ENCODE peak calls at places on chromosomes 12 and 14, in nine cellular contexts. G, X, H, Q, P, I, E, R and J are unnamed samples.

GRCh38 chr12:108634225-108634795 is 616 bp upstream of the SELPLG start:
- DNase-seq in G (no peak), X (no peak), H (no peak), Q (no peak), P (no peak), I (peak), E (no peak), R (no peak), J (peak)

GRCh38 chr14:93994919-93995682 is 2.0 kb upstream of the CCDC197 start:
- DNase-seq in G (no peak), X (peak), H (no peak), Q (no peak), P (no peak), I (peak), E (peak), R (no peak), J (no peak)

GRCh38 chr12:111055181-111055880 is 135.0 kb upstream of the MYL2 start:
- DNase-seq in G (no peak), X (no peak), H (no peak), Q (no peak), P (no peak), I (no peak), E (peak), R (no peak), J (peak)

GRCh38 chr12:66620026-66620425 is 58.9 kb downstream of the GRIP1 start:
- DNase-seq in G (no peak), X (no peak), H (no peak), Q (no peak), P (no peak), I (no peak), E (no peak), R (no peak), J (no peak)

GRCh38 chr12:113196996-113197395 is 11.5 kb downstream of the RITA1 start:
- DNase-seq in G (no peak), X (peak), H (peak), Q (peak), P (peak), I (peak), E (peak), R (peak), J (no peak)

GRCh38 chr14:36129181-36129580 is 47.3 kb downstream of the PTCSC3 start:
- DNase-seq in G (no peak), X (peak), H (peak), Q (no peak), P (no peak), I (no peak), E (no peak), R (no peak), J (no peak)

GRCh38 chr12:121668750-121669524 is 517 bp downstream of the MORN3 start:
- DNase-seq in G (peak), X (peak), H (no peak), Q (no peak), P (peak), I (peak), E (no peak), R (no peak), J (peak)

GRCh38 chr12:48247181-48247966 is 44.3 kb upstream of the OR10AD1 start:
- DNase-seq in G (no peak), X (no peak), H (no peak), Q (no peak), P (no peak), I (no peak), E (no peak), R (no peak), J (no peak)

GRCh38 chr12:30823140-30823669 is 68.5 kb upstream of the CAPRIN2 start:
- DNase-seq in G (peak), X (peak), H (no peak), Q (peak), P (no peak), I (peak), E (no peak), R (no peak), J (peak)

GRCh38 chr14:36214476-36215216 is 38.1 kb upstream of the PTCSC3 start:
- DNase-seq in G (no peak), X (no peak), H (no peak), Q (no peak), P (no peak), I (no peak), E (no peak), R (no peak), J (no peak)

GRCh38 chr14:74578479-74578878 is 33.6 kb downstream of the LTBP2 start:
- DNase-seq in G (no peak), X (no peak), H (no peak), Q (no peak), P (peak), I (no peak), E (peak), R (no peak), J (peak)

GRCh38 chr14:74575936-74576335 is 36.1 kb downstream of the LTBP2 start:
- DNase-seq in G (no peak), X (no peak), H (no peak), Q (no peak), P (no peak), I (no peak), E (peak), R (no peak), J (peak)

GRCh38 chr14:74575507-74575906 is 36.5 kb downstream of the LTBP2 start:
- DNase-seq in G (no peak), X (no peak), H (no peak), Q (no peak), P (no peak), I (no peak), E (peak), R (no peak), J (peak)

GRCh38 chr14:74577948-74578275 is 34.1 kb downstream of the LTBP2 start:
- DNase-seq in G (no peak), X (no peak), H (no peak), Q (no peak), P (no peak), I (no peak), E (peak), R (no peak), J (peak)

DNA sequence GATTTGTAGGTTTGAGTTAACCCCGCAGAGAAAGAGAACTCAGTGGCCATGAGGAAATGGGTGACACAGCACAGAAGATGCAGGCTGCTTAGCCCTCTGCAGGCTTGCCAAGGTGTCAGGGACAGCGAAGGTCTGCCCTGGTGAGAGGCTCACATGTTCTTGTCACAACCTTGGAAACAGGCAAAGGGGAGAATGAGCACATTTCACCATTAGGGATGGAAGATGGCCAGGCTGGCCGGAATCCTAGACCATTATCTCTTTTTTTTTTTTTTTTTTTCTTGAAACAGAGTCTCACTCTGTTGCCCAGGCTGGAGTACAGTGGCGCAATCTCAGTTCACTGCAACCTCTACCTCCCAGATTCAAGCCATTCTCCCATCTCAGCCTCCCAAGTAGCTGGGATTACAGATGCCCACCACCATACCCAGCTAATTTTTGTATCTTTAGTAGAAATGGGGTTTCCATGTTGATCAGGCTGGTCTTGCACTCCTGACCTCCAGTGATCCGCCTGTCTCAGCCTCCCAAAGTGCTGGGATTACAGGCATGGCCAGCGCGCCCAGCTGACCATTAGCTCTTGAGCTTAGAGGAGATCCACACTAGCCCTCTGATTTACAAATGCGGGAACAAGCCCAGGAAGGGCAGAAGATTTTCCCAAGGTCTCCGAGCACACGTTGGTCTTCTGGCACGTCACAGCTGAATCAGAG is 34.6 kb downstream of the LTBP2 start:
- DNase-seq in G (no peak), X (no peak), H (no peak), Q (no peak), P (no peak), I (no peak), E (peak), R (no peak), J (peak)
- TF ChIP-seq POLR2AphosphoS5 in G (no peak), X (no peak), H (no peak), Q (no peak), P (no peak), I (no peak), E (no peak), R (no peak), J (no peak)

DNA sequence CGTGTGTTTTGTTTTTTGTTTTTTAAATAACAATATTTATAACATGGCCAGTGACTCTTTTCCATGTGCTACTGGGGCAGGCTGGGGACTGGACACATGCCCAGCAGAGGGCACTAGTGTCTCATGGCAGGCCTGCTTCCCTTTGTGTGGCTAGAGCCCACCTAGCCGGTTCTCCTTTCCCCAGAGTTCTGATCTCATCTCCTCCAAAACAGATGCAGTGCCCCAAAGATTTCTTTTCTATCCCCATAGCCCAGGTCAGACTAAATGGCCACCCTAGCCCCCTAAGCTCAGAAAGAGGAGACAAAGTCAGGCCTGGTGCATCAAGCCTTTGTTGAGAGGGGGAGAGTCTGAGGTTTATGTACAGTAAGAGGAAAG is 21.2 kb downstream of the PRPF40B start:
- DNase-seq in G (no peak), X (peak), H (peak), Q (peak), P (peak), I (peak), E (peak), R (peak), J (peak)
- TF ChIP-seq POLR2AphosphoS5 in G (peak), X (no peak), H (no peak), Q (no peak), P (no peak), I (no peak), E (no peak), R (peak), J (peak)

DNA sequence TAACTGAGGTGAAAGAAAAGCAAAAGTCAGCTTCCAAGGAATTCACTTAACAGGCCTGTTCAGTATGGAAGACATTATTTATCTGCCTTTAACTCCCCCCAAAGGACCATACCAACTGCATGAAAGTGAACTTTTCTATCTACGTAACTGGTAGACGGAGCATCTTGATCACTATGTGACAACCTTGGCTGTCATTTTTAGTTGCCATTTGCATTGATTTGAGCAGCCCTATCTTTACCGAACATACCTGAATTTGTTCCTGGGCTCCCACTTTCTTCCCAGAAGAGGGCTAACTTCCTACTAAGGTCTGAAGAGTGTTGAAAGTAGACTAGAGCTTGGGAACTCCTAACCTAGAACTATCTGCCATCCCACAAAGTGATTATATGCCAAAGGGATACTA is 9.4 kb downstream of the SRSF9 start:
- DNase-seq in G (no peak), X (no peak), H (no peak), Q (no peak), P (no peak), I (no peak), E (no peak), R (no peak), J (no peak)
- TF ChIP-seq POLR2AphosphoS5 in G (no peak), X (no peak), H (no peak), Q (no peak), P (no peak), I (no peak), E (no peak), R (no peak), J (no peak)

GRCh38 chr12:89393551-89394121 is 41.3 kb upstream of the DUSP6 start:
- DNase-seq in G (no peak), X (no peak), H (no peak), Q (no peak), P (no peak), I (no peak), E (no peak), R (no peak), J (no peak)
- TF ChIP-seq POLR2AphosphoS5 in G (no peak), X (no peak), H (no peak), Q (no peak), P (no peak), I (no peak), E (no peak), R (no peak), J (no peak)

GRCh38 chr12:13173012-13173441 is 23.5 kb upstream of the EMP1 start:
- DNase-seq in G (no peak), X (no peak), H (no peak), Q (no peak), P (no peak), I (no peak), E (peak), R (no peak), J (no peak)
- TF ChIP-seq POLR2AphosphoS5 in G (peak), X (no peak), H (no peak), Q (no peak), P (no peak), I (no peak), E (peak), R (no peak), J (no peak)

GRCh38 chr12:2244013-2244861 is 191.4 kb downstream of the CACNA1C start:
- DNase-seq in G (no peak), X (peak), H (peak), Q (no peak), P (no peak), I (no peak), E (peak), R (no peak), J (no peak)
- TF ChIP-seq POLR2AphosphoS5 in G (no peak), X (no peak), H (no peak), Q (no peak), P (peak), I (peak), E (peak), R (no peak), J (no peak)

GRCh38 chr12:38291160-38291559 is 25.4 kb upstream of the ALG10B start:
- DNase-seq in G (no peak), X (no peak), H (no peak), Q (no peak), P (no peak), I (no peak), E (no peak), R (no peak), J (no peak)
- TF ChIP-seq POLR2AphosphoS5 in G (no peak), X (no peak), H (no peak), Q (no peak), P (no peak), I (no peak), E (no peak), R (no peak), J (no peak)

DNA sequence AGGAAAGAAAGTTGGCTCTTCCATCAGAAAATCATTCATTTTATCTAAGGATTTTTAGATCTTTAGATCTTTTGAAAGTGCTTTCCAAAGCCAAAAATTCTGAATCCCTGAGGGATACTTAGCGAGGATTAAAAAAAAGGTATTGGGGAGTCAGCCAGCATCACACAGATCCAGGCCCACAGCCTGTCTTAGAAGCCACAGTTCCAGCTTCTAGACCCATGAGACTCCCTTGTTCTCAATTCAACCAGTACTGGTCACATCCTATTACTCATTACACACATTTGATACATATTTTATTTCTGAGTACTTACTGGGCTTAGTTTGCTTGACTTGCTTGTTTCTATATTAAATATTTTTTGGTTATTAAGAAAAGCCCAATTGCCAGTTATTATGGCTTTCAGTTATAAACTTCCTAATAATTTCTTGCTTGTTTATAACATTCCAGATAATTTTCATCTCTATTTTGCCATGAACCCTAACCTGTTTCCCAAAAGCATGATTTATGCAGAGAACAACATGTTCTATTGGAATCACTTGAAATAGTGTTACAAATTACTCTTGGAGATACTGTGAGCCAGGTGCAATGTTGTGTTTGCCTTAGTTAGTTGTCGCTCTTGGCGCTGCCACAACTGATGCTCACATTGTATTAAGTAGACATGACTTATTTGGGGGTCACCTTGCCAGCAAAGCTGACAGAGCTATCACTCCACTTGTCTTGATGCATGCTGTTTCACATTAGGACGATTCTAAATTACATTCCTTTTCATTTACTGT is 49.6 kb downstream of the TSPAN8 start:
- DNase-seq in G (no peak), X (no peak), H (no peak), Q (no peak), P (no peak), I (no peak), E (no peak), R (no peak), J (no peak)
- TF ChIP-seq POLR2AphosphoS5 in G (no peak), X (no peak), H (no peak), Q (no peak), P (no peak), I (no peak), E (no peak), R (no peak), J (no peak)